ENCODE peak calls at places on chromosomes 4 and X, in seven cellular contexts. A is K562, R is heart left ventricle, B is A673, G is GM13977, K is ovary, Z is spleen. F is an unnamed sample.

GRCh38 chr4:101157415-101158135 is 189.8 kb downstream of the PPP3CA start:
- DNase-seq in A (no peak), R (no peak), B (no peak), G (no peak), K (no peak), Z (no peak), F (peak)

GRCh38 chr4:77025643-77026321 is 50.0 kb downstream of the CCNI start:
- DNase-seq in A (no peak), R (no peak), B (no peak), G (peak), K (no peak), Z (no peak), F (no peak)

GRCh38 chr4:37516057-37516775 is 170.0 kb downstream of the RELL1 start:
- DNase-seq in A (no peak), R (no peak), B (no peak), G (no peak), K (no peak), Z (no peak), F (no peak)

GRCh38 chr4:184792950-184793555 is 32.7 kb downstream of the ACSL1 start:
- DNase-seq in A (peak), R (no peak), B (peak), G (no peak), K (no peak), Z (peak), F (no peak)

GRCh38 chr4:113436360-113436759 is 325.2 kb downstream of the CAMK2D start:
- DNase-seq in A (no peak), R (no peak), B (peak), G (no peak), K (peak), Z (no peak), F (no peak)

GRCh38 chrX:105969487-105969886 is 69.0 kb downstream of the SERPINA7 start:
- DNase-seq in A (no peak), R (no peak), B (no peak), G (no peak), K (no peak), Z (no peak), F (no peak)

GRCh38 chr4:86967798-86968197 is 33.0 kb downstream of the AFF1 start:
- DNase-seq in A (no peak), R (no peak), B (peak), G (no peak), K (no peak), Z (no peak), F (no peak)

GRCh38 chrX:86137071-86137470 is 11.2 kb upstream of the DACH2 start:
- DNase-seq in A (no peak), R (no peak), B (no peak), G (no peak), K (no peak), Z (no peak), F (no peak)

GRCh38 chrX:140503714-140504351 is 1.0 kb downstream of the SOX3 start:
- DNase-seq in A (no peak), R (no peak), B (peak), G (no peak), K (no peak), Z (no peak), F (no peak)

GRCh38 chr4:39036172-39036571 is 4.0 kb upstream of the TMEM156 start:
- DNase-seq in A (no peak), R (no peak), B (no peak), G (no peak), K (no peak), Z (no peak), F (peak)

GRCh38 chr4:26404597-26405323 is 83.9 kb downstream of the RBPJ start:
- DNase-seq in A (no peak), R (no peak), B (peak), G (no peak), K (no peak), Z (no peak), F (no peak)

GRCh38 chr4:123327846-123328447 is 68.6 kb upstream of the SPRY1 start:
- DNase-seq in A (no peak), R (no peak), B (peak), G (no peak), K (no peak), Z (no peak), F (no peak)

GRCh38 chrX:74065831-74066390 is 238.1 kb upstream of the ZCCHC13 start:
- DNase-seq in A (no peak), R (no peak), B (no peak), G (no peak), K (no peak), Z (no peak), F (no peak)

GRCh38 chrX:49202022-49202421 is 2.0 kb upstream of the SYP start:
- DNase-seq in A (no peak), R (no peak), B (no peak), G (no peak), K (no peak), Z (no peak), F (no peak)

GRCh38 chr4:116066711-116067245 is 953.4 kb upstream of the NDST4 start:
- DNase-seq in A (no peak), R (no peak), B (no peak), G (no peak), K (no peak), Z (no peak), F (no peak)

GRCh38 chr4:10753326-10753725 is 68.8 kb upstream of the CLNK start:
- DNase-seq in A (no peak), R (no peak), B (no peak), G (no peak), K (no peak), Z (no peak), F (no peak)

GRCh38 chr4:165560941-165561340 is 182.1 kb downstream of the CPE start:
- DNase-seq in A (no peak), R (no peak), B (no peak), G (no peak), K (no peak), Z (no peak), F (no peak)

GRCh38 chr4:128837198-128837597 is 27.7 kb downstream of the JADE1 start:
- DNase-seq in A (no peak), R (no peak), B (no peak), G (no peak), K (no peak), Z (no peak), F (no peak)

GRCh38 chr4:184693056-184693455 is 40.8 kb downstream of the CENPU start:
- DNase-seq in A (no peak), R (no peak), B (no peak), G (no peak), K (no peak), Z (no peak), F (no peak)

GRCh38 chrX:40273356-40274050 is 175.7 kb upstream of the BCOR start:
- DNase-seq in A (peak), R (peak), B (no peak), G (no peak), K (peak), Z (peak), F (no peak)

GRCh38 chrX:37077646-37078433 is 69.7 kb downstream of the FAM47C start:
- DNase-seq in A (no peak), R (no peak), B (no peak), G (no peak), K (no peak), Z (no peak), F (no peak)

GRCh38 chr4:7857238-7857701 is 82.4 kb downstream of the AFAP1 start:
- DNase-seq in A (no peak), R (peak), B (peak), G (peak), K (no peak), Z (no peak), F (no peak)

GRCh38 chrX:106404512-106404911 is 207.3 kb upstream of the RADX start:
- DNase-seq in A (no peak), R (no peak), B (no peak), G (no peak), K (no peak), Z (no peak), F (no peak)

GRCh38 chrX:101203782-101204351 is 15.7 kb upstream of the DRP2 start:
- DNase-seq in A (no peak), R (no peak), B (no peak), G (no peak), K (no peak), Z (no peak), F (no peak)

GRCh38 chrX:67613366-67613765 is 69.5 kb downstream of the AR start:
- DNase-seq in A (no peak), R (no peak), B (no peak), G (no peak), K (no peak), Z (no peak), F (no peak)

GRCh38 chr4:84501197-84501492 is 2.1 kb upstream of the NKX6-1 start:
- DNase-seq in A (no peak), R (no peak), B (no peak), G (no peak), K (no peak), Z (no peak), F (no peak)

GRCh38 chr4:113077611-113078010 is 28.2 kb downstream of the ANK2 start:
- DNase-seq in A (no peak), R (no peak), B (no peak), G (no peak), K (no peak), Z (no peak), F (no peak)

GRCh38 chrX:10089378-10089795 is 67.4 kb upstream of the CLCN4 start:
- DNase-seq in A (no peak), R (no peak), B (no peak), G (no peak), K (no peak), Z (no peak), F (no peak)

GRCh38 chrX:6440647-6441046 is 94.3 kb downstream of the VCX3A start:
- DNase-seq in A (no peak), R (no peak), B (no peak), G (no peak), K (no peak), Z (no peak), F (no peak)

GRCh38 chrX:108299101-108299591 is 139.1 kb downstream of the COL4A6 start:
- DNase-seq in A (no peak), R (no peak), B (no peak), G (no peak), K (no peak), Z (no peak), F (peak)

GRCh38 chrX:100090931-100091330 is 319.1 kb downstream of the PCDH19 start:
- DNase-seq in A (no peak), R (no peak), B (no peak), G (no peak), K (no peak), Z (no peak), F (no peak)

GRCh38 chr4:78904143-78904542 is 35.1 kb downstream of the PAQR3 start:
- DNase-seq in A (no peak), R (no peak), B (no peak), G (no peak), K (no peak), Z (no peak), F (no peak)

GRCh38 chr4:79184461-79184860 is 141.4 kb downstream of the NAA11 start:
- DNase-seq in A (no peak), R (no peak), B (no peak), G (no peak), K (no peak), Z (no peak), F (no peak)

DNA sequence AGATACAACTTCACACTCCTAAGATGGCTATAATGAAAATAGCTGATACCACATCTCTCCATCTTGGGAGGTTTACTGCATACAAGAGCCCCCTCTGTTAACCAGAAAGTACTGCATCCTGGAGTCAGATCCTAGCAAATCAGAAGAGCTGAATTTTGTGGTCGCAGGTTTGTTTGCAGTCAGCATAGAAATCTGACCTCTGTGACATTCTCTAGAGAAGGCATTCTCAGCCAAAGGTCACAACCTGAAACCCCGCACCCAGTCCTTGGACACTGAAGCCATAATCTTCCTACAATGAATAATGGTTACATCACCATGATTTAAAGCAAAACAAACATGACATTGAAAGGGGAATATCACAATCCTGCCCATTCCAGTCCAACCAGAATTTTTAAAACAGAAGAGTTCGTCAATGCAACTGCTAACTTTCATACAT is 17.7 kb downstream of the HS6ST2 start:
- DNase-seq in A (no peak), R (no peak), B (no peak), G (no peak), K (no peak), Z (no peak), F (no peak)
- TF ChIP-seq CTCF in A (no peak), R (no peak), B (peak), G (no peak), K (no peak), Z (no peak), F (no peak)

GRCh38 chr4:174873931-174874330 is 44.2 kb upstream of the ADAM29 start:
- DNase-seq in A (peak), R (no peak), B (peak), G (peak), K (no peak), Z (no peak), F (peak)
- TF ChIP-seq CTCF in A (peak), R (no peak), B (peak), G (peak), K (no peak), Z (no peak), F (peak)

GRCh38 chr4:181281451-181281850 is 961.8 kb upstream of the TENM3 start:
- DNase-seq in A (no peak), R (no peak), B (no peak), G (no peak), K (no peak), Z (no peak), F (no peak)
- TF ChIP-seq CTCF in A (no peak), R (no peak), B (no peak), G (no peak), K (no peak), Z (no peak), F (no peak)

GRCh38 chrX:12269484-12269883 is 131.2 kb downstream of the FRMPD4 start:
- DNase-seq in A (no peak), R (no peak), B (no peak), G (no peak), K (no peak), Z (no peak), F (peak)
- TF ChIP-seq CTCF in A (no peak), R (no peak), B (no peak), G (no peak), K (no peak), Z (no peak), F (no peak)

GRCh38 chrX:129655547-129656248 is 942 bp upstream of the APLN start:
- DNase-seq in A (peak), R (no peak), B (peak), G (no peak), K (no peak), Z (no peak), F (no peak)
- TF ChIP-seq CTCF in A (no peak), R (no peak), B (no peak), G (peak), K (no peak), Z (no peak), F (peak)

GRCh38 chr4:148704291-148704690 is 262.1 kb upstream of the NR3C2 start:
- DNase-seq in A (no peak), R (no peak), B (peak), G (no peak), K (no peak), Z (no peak), F (no peak)
- TF ChIP-seq CTCF in A (no peak), R (no peak), B (peak), G (no peak), K (no peak), Z (no peak), F (no peak)

DNA sequence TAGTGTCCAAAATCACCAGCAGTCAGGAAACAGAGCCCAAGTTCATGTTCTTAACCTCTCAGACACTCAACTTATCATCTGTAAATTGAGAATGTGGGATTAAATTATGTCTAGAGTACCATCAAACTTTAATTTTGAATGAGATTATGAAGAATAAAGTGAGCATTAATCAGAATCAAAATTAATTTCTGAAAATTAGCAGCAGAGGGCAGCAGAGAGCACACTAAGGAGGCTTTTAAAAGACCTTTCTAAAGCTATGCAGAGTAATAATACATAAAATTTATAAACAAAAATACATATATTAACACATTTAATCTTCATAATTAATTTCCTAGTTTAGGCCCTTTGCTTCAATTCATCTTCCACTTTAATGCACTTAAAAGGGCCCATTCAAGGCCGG is 7.1 kb downstream of the TASL start:
- DNase-seq in A (peak), R (no peak), B (peak), G (no peak), K (no peak), Z (no peak), F (no peak)
- TF ChIP-seq CTCF in A (no peak), R (peak), B (peak), G (peak), K (peak), Z (peak), F (peak)